ENCODE peak calls at places on chromosomes 6 and 20, in eight cellular contexts. W is stimulated activated CD4-positive, alpha-beta T cell treated with anti-CD3 and anti-CD28 coated beads, Interleukin-4, amount 100 ng/mL, for 24 hours; X is NCI-H1417; V is Jurkat, Clone E6-1; O is epithelial cell of prostate; S is AG09309; Q is stomach; G is lung microvascular endothelial cell. Z is an unnamed sample.

GRCh38 chr6:106064766-106065165 is 21.4 kb upstream of the PRDM1 start:
- DNase-seq in Q (no peak), X (no peak), V (no peak), S (no peak), G (no peak), O (no peak), W (no peak), Z (no peak)

GRCh38 chr6:50720623-50721022 is 7.3 kb downstream of the TFAP2D start:
- DNase-seq in O (no peak), G (peak), V (no peak), Q (no peak), W (no peak), X (no peak), S (no peak), Z (no peak)

GRCh38 chr6:84752118-84752850 is 12.1 kb downstream of the TBX18 start:
- DNase-seq in O (no peak), V (no peak), G (peak), S (no peak), Q (no peak), X (no peak), W (no peak), Z (no peak)

GRCh38 chr20:431012-431904 is 23.2 kb downstream of the RBCK1 start:
- DNase-seq in V (peak), Q (peak), G (peak), O (peak), X (peak), W (peak), S (peak), Z (peak)

GRCh38 chr20:38825901-38826625 is 20.6 kb downstream of the PPP1R16B start:
- DNase-seq in W (no peak), S (peak), O (peak), G (peak), V (no peak), X (peak), Q (no peak), Z (no peak)

GRCh38 chr6:170248861-170249600 is 41.8 kb downstream of the DLL1 start:
- DNase-seq in W (no peak), V (no peak), Q (no peak), X (no peak), G (no peak), O (no peak), S (no peak), Z (peak)

GRCh38 chr6:34489229-34489805 is 23.4 kb downstream of the PACSIN1 start:
- DNase-seq in X (no peak), V (no peak), G (no peak), O (no peak), Q (no peak), S (no peak), W (no peak), Z (no peak)

GRCh38 chr20:20466341-20466879 is 98.5 kb downstream of the INSM1 start:
- DNase-seq in X (no peak), S (peak), V (peak), W (no peak), Q (no peak), G (no peak), O (no peak), Z (no peak)

GRCh38 chr20:46751856-46752255 is 42.4 kb downstream of the SLC2A10 start:
- DNase-seq in X (no peak), G (no peak), S (no peak), O (no peak), V (no peak), Q (no peak), W (no peak), Z (no peak)

GRCh38 chr6:44011350-44011925 is 115.8 kb downstream of the MRPL14 start:
- DNase-seq in O (no peak), X (no peak), W (no peak), S (no peak), Q (no peak), V (no peak), G (no peak), Z (no peak)

GRCh38 chr6:134882426-134883038 is 67.4 kb downstream of the ALDH8A1 start:
- DNase-seq in X (peak), O (no peak), S (peak), G (peak), W (peak), Q (peak), V (peak), Z (peak)

GRCh38 chr6:5645903-5646302 is 360.8 kb downstream of the NRN1 start:
- DNase-seq in W (no peak), O (no peak), V (no peak), X (no peak), S (no peak), Q (no peak), G (no peak), Z (no peak)

GRCh38 chr6:10425973-10426780 is 11.3 kb upstream of the TFAP2A start:
- DNase-seq in S (no peak), V (no peak), W (no peak), X (peak), G (peak), Q (peak), O (no peak), Z (no peak)

GRCh38 chr6:1348675-1349074 is 36.8 kb downstream of the FOXQ1 start:
- DNase-seq in S (no peak), V (no peak), X (peak), Q (no peak), O (no peak), G (peak), W (no peak), Z (peak)

GRCh38 chr20:32207211-32207625 is 325 bp downstream of the PLAGL2 start:
- DNase-seq in O (no peak), V (no peak), W (peak), Q (no peak), S (no peak), G (peak), X (peak), Z (no peak)

GRCh38 chr6:33008944-33009861 is at the start of gene HLA-DOA:
- DNase-seq in G (no peak), Q (no peak), X (peak), W (peak), V (peak), S (no peak), O (no peak), Z (no peak)

GRCh38 chr6:2674857-2675256 is 75.9 kb downstream of the MYLK4 start:
- DNase-seq in W (no peak), S (no peak), Q (no peak), V (no peak), O (no peak), X (no peak), G (no peak), Z (no peak)

GRCh38 chr6:130537447-130537846 is 171.6 kb downstream of the TMEM200A start:
- DNase-seq in V (no peak), Q (no peak), G (no peak), X (no peak), W (no peak), O (no peak), S (no peak), Z (no peak)

GRCh38 chr6:71531841-71532240 is 243.2 kb downstream of the OGFRL1 start:
- DNase-seq in W (no peak), G (no peak), O (no peak), X (no peak), Q (no peak), S (no peak), V (no peak), Z (no peak)

GRCh38 chr20:45311589-45312211 is 3.6 kb upstream of the MATN4 start:
- DNase-seq in O (no peak), S (no peak), W (peak), V (peak), X (peak), Q (peak), G (peak), Z (no peak)

GRCh38 chr20:12764053-12764452 is 244.7 kb upstream of the SPTLC3 start:
- DNase-seq in S (no peak), O (no peak), G (no peak), V (no peak), W (no peak), Q (no peak), X (no peak), Z (no peak)

GRCh38 chr20:53597085-53597482 is 3.4 kb upstream of the ZNF217 start:
- DNase-seq in Q (peak), W (no peak), V (no peak), X (no peak), G (no peak), O (no peak), S (no peak), Z (peak)

GRCh38 chr6:111980979-111981378 is 72.9 kb upstream of the CCN6 start:
- DNase-seq in W (no peak), G (no peak), O (no peak), V (no peak), X (no peak), Q (no peak), S (no peak), Z (peak)

GRCh38 chr6:104969108-104969507 is 12.2 kb downstream of the LIN28B start:
- DNase-seq in O (no peak), S (no peak), G (no peak), W (no peak), V (no peak), X (no peak), Q (no peak), Z (no peak)

GRCh38 chr6:95197590-95197989 is 379.7 kb upstream of the MANEA start:
- DNase-seq in X (no peak), G (no peak), W (no peak), V (no peak), S (no peak), O (no peak), Q (no peak), Z (no peak)

GRCh38 chr20:41029150-41029872 is 689 bp downstream of the TOP1 start:
- DNase-seq in G (no peak), V (no peak), S (no peak), O (no peak), W (peak), Q (no peak), X (peak), Z (peak)

GRCh38 chr6:85674604-85675003 is 31.9 kb upstream of the SYNCRIP start:
- DNase-seq in G (no peak), S (no peak), Q (no peak), O (no peak), W (no peak), X (no peak), V (no peak), Z (no peak)